ENCODE peak calls at places on chromosome 14, in ten cellular contexts. Q, A, X, L, I, M, F, N, D and H are unnamed samples.
A peak's percentile ranks its signal among the peaks of the same experiment; 100 is the strongest.

GRCh38 chr14:89701079-89702043 is 253.2 kb downstream of the EFCAB11 start:
- DNase-seq in X (peak; percentile 62), N (peak; percentile 82), A (peak; percentile 65), I (peak; percentile 89), D (peak; percentile 85), L (peak; percentile 71), Q (peak; percentile 57), M (peak; percentile 85), F (peak; percentile 47), H (peak; percentile 82)

GRCh38 chr14:25150401-25150800 is 100.5 kb upstream of the STXBP6 start:
- DNase-seq in D (no peak), M (no peak), L (peak; percentile 66), I (no peak), F (no peak), X (peak; percentile 10), Q (no peak), N (no peak), A (no peak), H (no peak)

GRCh38 chr14:57617510-57617909 is 123.9 kb upstream of the CCDC198 start:
- DNase-seq in D (no peak), X (no peak), A (no peak), N (no peak), L (no peak), M (no peak), F (no peak), I (no peak), Q (no peak), H (no peak)

GRCh38 chr14:24150993-24151392 is 3.7 kb downstream of the RNF31 start:
- DNase-seq in I (no peak), Q (no peak), D (no peak), F (no peak), N (no peak), A (no peak), X (no peak), L (no peak), M (no peak), H (no peak)

GRCh38 chr14:98069712-98070133 is 1202.3 kb downstream of the BCL11B start:
- DNase-seq in A (no peak), I (no peak), L (no peak), N (no peak), M (peak; percentile 87), D (no peak), Q (peak; percentile 82), F (no peak), X (no peak), H (no peak)

GRCh38 chr14:78752789-78753188 is 582.6 kb downstream of the NRXN3 start:
- DNase-seq in Q (no peak), D (no peak), F (no peak), N (no peak), M (no peak), A (peak; percentile 3), L (no peak), X (no peak), I (no peak), H (no peak)

GRCh38 chr14:91170504-91171121 is 56.7 kb downstream of the DGLUCY start:
- DNase-seq in I (no peak), A (no peak), F (no peak), N (no peak), L (no peak), D (no peak), Q (no peak), M (no peak), X (peak; percentile 25), H (no peak)

GRCh38 chr14:68935761-68936209 is 43.3 kb downstream of the ACTN1 start:
- DNase-seq in A (no peak), L (no peak), I (no peak), M (no peak), X (no peak), F (no peak), N (no peak), Q (no peak), D (no peak), H (no peak)

GRCh38 chr14:85532981-85533820 is 3.3 kb downstream of the FLRT2 start:
- DNase-seq in X (peak; percentile 87), F (peak; percentile 55), M (peak; percentile 72), D (no peak), L (peak; percentile 86), N (no peak), I (peak; percentile 76), Q (peak; percentile 93), A (no peak), H (peak; percentile 50)

GRCh38 chr14:85817430-85817829 is 287.5 kb downstream of the FLRT2 start:
- DNase-seq in L (no peak), D (no peak), A (no peak), X (no peak), I (no peak), Q (no peak), M (no peak), F (no peak), N (no peak), H (no peak)

GRCh38 chr14:74014299-74014698 is 4.8 kb downstream of the ENTPD5 start:
- DNase-seq in D (no peak), M (no peak), N (no peak), L (no peak), I (no peak), F (no peak), A (no peak), Q (peak; percentile 31), X (no peak), H (no peak)